ENCODE peak calls at places on chromosome 3, in nine cellular contexts. A, C, H, J, M, P, E, D and Y are unnamed samples.

GRCh38 chr3:50028336-50028735 is 60.4 kb upstream of the RBM5 start:
- DNase-seq in E (no peak), C (no peak), D (no peak), M (no peak), H (no peak), A (no peak), J (no peak), P (no peak), Y (no peak)

GRCh38 chr3:80994085-80994665 is 767.3 kb downstream of the GBE1 start:
- DNase-seq in H (no peak), D (peak; percentile 52), A (no peak), C (no peak), J (no peak), E (no peak), P (no peak), M (no peak), Y (no peak)

GRCh38 chr3:94064243-94064642 is 1.4 kb downstream of the NSUN3 start:
- DNase-seq in P (no peak), J (no peak), E (no peak), M (no peak), C (no peak), A (no peak), H (no peak), D (no peak), Y (no peak)

GRCh38 chr3:172210355-172210754 is 171.0 kb downstream of the FNDC3B start:
- DNase-seq in P (no peak), J (no peak), E (no peak), M (no peak), C (no peak), A (no peak), H (no peak), D (no peak), Y (no peak)

GRCh38 chr3:173892547-173892946 is 495.0 kb downstream of the NLGN1 start:
- DNase-seq in A (no peak), H (no peak), M (no peak), J (no peak), C (no peak), D (peak; percentile 28), P (no peak), E (no peak), Y (no peak)

GRCh38 chr3:2579206-2579605 is 480.5 kb downstream of the CNTN4 start:
- DNase-seq in M (no peak), J (no peak), D (peak; percentile 0), H (no peak), A (no peak), E (no peak), P (no peak), C (peak; percentile 76), Y (no peak)

GRCh38 chr3:69762790-69763229 is 23.5 kb downstream of the MITF start:
- DNase-seq in J (no peak), D (no peak), C (no peak), A (no peak), M (no peak), H (no peak), E (no peak), P (no peak), Y (no peak)

GRCh38 chr3:120908030-120908802 is at the start of gene STXBP5L:
- DNase-seq in D (peak; percentile 97), C (peak; percentile 86), H (peak; percentile 64), J (no peak), P (peak; percentile 100), E (no peak), M (peak; percentile 98), A (peak; percentile 50), Y (peak; percentile 45)

GRCh38 chr3:9780451-9780797 is 10.7 kb upstream of the CAMK1 start:
- DNase-seq in C (no peak), D (no peak), J (no peak), M (no peak), H (peak; percentile 41), E (no peak), P (no peak), A (no peak), Y (no peak)

GRCh38 chr3:38579551-38580449 is 69.7 kb downstream of the SCN5A start:
- DNase-seq in J (no peak), P (no peak), A (no peak), C (no peak), D (no peak), E (no peak), M (no peak), H (peak; percentile 70), Y (no peak)

GRCh38 chr3:157148123-157148889 is 11.6 kb downstream of the CCNL1 start:
- DNase-seq in M (no peak), A (no peak), J (no peak), C (no peak), E (no peak), H (no peak), D (no peak), P (no peak), Y (no peak)

GRCh38 chr3:129663045-129663446 is 56.6 kb upstream of the PLXND1 start:
- DNase-seq in C (no peak), M (peak; percentile 4), J (no peak), D (peak; percentile 36), P (no peak), E (no peak), A (no peak), H (no peak), Y (no peak)

GRCh38 chr3:9201278-9201677 is 48.2 kb downstream of the SRGAP3 start:
- DNase-seq in E (no peak), P (no peak), M (no peak), H (no peak), A (no peak), J (no peak), C (no peak), D (no peak), Y (no peak)